ENCODE peak calls at places on chromosome 11, in ten cellular contexts. One of them, this sample, is unnamed.

GRCh38 chr11:19872526-19873135 is 160.0 kb downstream of the NAV2 start:
- DNase-seq in cardiac fibroblast: no peak
- DNase-seq in left ventricle myocardium superior: no peak
- DNase-seq in bronchial epithelial cell: no peak
- DNase-seq in SHP77: peak
- DNase-seq in activated CD4-positive, alpha-beta T cell treated with anti-CD3 and anti-CD28 coated beads for 24 hours: no peak
- DNase-seq in endothelial cell: no peak
- DNase-seq in GM13976: no peak
- DNase-seq in epithelial cell of esophagus: peak
- DNase-seq in activated T-helper 1 cell treated with anti-CD3 and anti-CD28 coated beads, Interleukin-12 subunit alpha, Interleukin-12 subunit beta, Interleukin-2, Interleukin-4 antibody, amounts not matched to agents 30 ng/mL and 10 ng/mL and 1 ng/mL, durations not matched to agents 14 hours and 24 hours and 36 hours: no peak
- DNase-seq in this sample: no peak

GRCh38 chr11:111269146-111269868 is 23.8 kb downstream of the POU2AF2 start:
- DNase-seq in cardiac fibroblast: peak
- DNase-seq in left ventricle myocardium superior: no peak
- DNase-seq in bronchial epithelial cell: no peak
- DNase-seq in SHP77: no peak
- DNase-seq in activated CD4-positive, alpha-beta T cell treated with anti-CD3 and anti-CD28 coated beads for 24 hours: no peak
- DNase-seq in endothelial cell: no peak
- DNase-seq in GM13976: no peak
- DNase-seq in epithelial cell of esophagus: no peak
- DNase-seq in activated T-helper 1 cell treated with anti-CD3 and anti-CD28 coated beads, Interleukin-12 subunit alpha, Interleukin-12 subunit beta, Interleukin-2, Interleukin-4 antibody, amounts not matched to agents 30 ng/mL and 10 ng/mL and 1 ng/mL, durations not matched to agents 14 hours and 24 hours and 36 hours: no peak
- DNase-seq in this sample: no peak

GRCh38 chr11:11857769-11858168 is 16.0 kb downstream of the USP47 start:
- DNase-seq in cardiac fibroblast: no peak
- DNase-seq in left ventricle myocardium superior: no peak
- DNase-seq in bronchial epithelial cell: no peak
- DNase-seq in SHP77: no peak
- DNase-seq in activated CD4-positive, alpha-beta T cell treated with anti-CD3 and anti-CD28 coated beads for 24 hours: no peak
- DNase-seq in endothelial cell: no peak
- DNase-seq in GM13976: no peak
- DNase-seq in epithelial cell of esophagus: no peak
- DNase-seq in activated T-helper 1 cell treated with anti-CD3 and anti-CD28 coated beads, Interleukin-12 subunit alpha, Interleukin-12 subunit beta, Interleukin-2, Interleukin-4 antibody, amounts not matched to agents 30 ng/mL and 10 ng/mL and 1 ng/mL, durations not matched to agents 14 hours and 24 hours and 36 hours: no peak
- DNase-seq in this sample: no peak

GRCh38 chr11:128343870-128344269 is 243.5 kb downstream of the ETS1 start:
- DNase-seq in cardiac fibroblast: no peak
- DNase-seq in left ventricle myocardium superior: no peak
- DNase-seq in bronchial epithelial cell: peak
- DNase-seq in SHP77: no peak
- DNase-seq in activated CD4-positive, alpha-beta T cell treated with anti-CD3 and anti-CD28 coated beads for 24 hours: no peak
- DNase-seq in endothelial cell: no peak
- DNase-seq in GM13976: no peak
- DNase-seq in epithelial cell of esophagus: peak
- DNase-seq in activated T-helper 1 cell treated with anti-CD3 and anti-CD28 coated beads, Interleukin-12 subunit alpha, Interleukin-12 subunit beta, Interleukin-2, Interleukin-4 antibody, amounts not matched to agents 30 ng/mL and 10 ng/mL and 1 ng/mL, durations not matched to agents 14 hours and 24 hours and 36 hours: no peak
- DNase-seq in this sample: no peak

GRCh38 chr11:126978911-126979310 is 21.7 kb downstream of the KIRREL3 start:
- DNase-seq in cardiac fibroblast: no peak
- DNase-seq in left ventricle myocardium superior: no peak
- DNase-seq in bronchial epithelial cell: no peak
- DNase-seq in SHP77: peak
- DNase-seq in activated CD4-positive, alpha-beta T cell treated with anti-CD3 and anti-CD28 coated beads for 24 hours: no peak
- DNase-seq in endothelial cell: no peak
- DNase-seq in GM13976: no peak
- DNase-seq in epithelial cell of esophagus: no peak
- DNase-seq in activated T-helper 1 cell treated with anti-CD3 and anti-CD28 coated beads, Interleukin-12 subunit alpha, Interleukin-12 subunit beta, Interleukin-2, Interleukin-4 antibody, amounts not matched to agents 30 ng/mL and 10 ng/mL and 1 ng/mL, durations not matched to agents 14 hours and 24 hours and 36 hours: no peak
- DNase-seq in this sample: no peak

GRCh38 chr11:67639438-67639859 is at the start of gene TBX10:
- DNase-seq in cardiac fibroblast: no peak
- DNase-seq in left ventricle myocardium superior: no peak
- DNase-seq in bronchial epithelial cell: no peak
- DNase-seq in SHP77: no peak
- DNase-seq in activated CD4-positive, alpha-beta T cell treated with anti-CD3 and anti-CD28 coated beads for 24 hours: no peak
- DNase-seq in endothelial cell: no peak
- DNase-seq in GM13976: no peak
- DNase-seq in epithelial cell of esophagus: no peak
- DNase-seq in activated T-helper 1 cell treated with anti-CD3 and anti-CD28 coated beads, Interleukin-12 subunit alpha, Interleukin-12 subunit beta, Interleukin-2, Interleukin-4 antibody, amounts not matched to agents 30 ng/mL and 10 ng/mL and 1 ng/mL, durations not matched to agents 14 hours and 24 hours and 36 hours: no peak
- DNase-seq in this sample: no peak

GRCh38 chr11:134178275-134178674 is 45.5 kb downstream of the NCAPD3 start:
- DNase-seq in cardiac fibroblast: no peak
- DNase-seq in left ventricle myocardium superior: no peak
- DNase-seq in bronchial epithelial cell: no peak
- DNase-seq in SHP77: no peak
- DNase-seq in activated CD4-positive, alpha-beta T cell treated with anti-CD3 and anti-CD28 coated beads for 24 hours: no peak
- DNase-seq in endothelial cell: no peak
- DNase-seq in GM13976: no peak
- DNase-seq in epithelial cell of esophagus: no peak
- DNase-seq in activated T-helper 1 cell treated with anti-CD3 and anti-CD28 coated beads, Interleukin-12 subunit alpha, Interleukin-12 subunit beta, Interleukin-2, Interleukin-4 antibody, amounts not matched to agents 30 ng/mL and 10 ng/mL and 1 ng/mL, durations not matched to agents 14 hours and 24 hours and 36 hours: no peak
- DNase-seq in this sample: no peak

GRCh38 chr11:19259487-19260345 is 19.0 kb upstream of the E2F8 start:
- DNase-seq in cardiac fibroblast: peak
- DNase-seq in left ventricle myocardium superior: peak
- DNase-seq in bronchial epithelial cell: peak
- DNase-seq in SHP77: no peak
- DNase-seq in activated CD4-positive, alpha-beta T cell treated with anti-CD3 and anti-CD28 coated beads for 24 hours: peak
- DNase-seq in endothelial cell: peak
- DNase-seq in GM13976: peak
- DNase-seq in epithelial cell of esophagus: peak
- DNase-seq in activated T-helper 1 cell treated with anti-CD3 and anti-CD28 coated beads, Interleukin-12 subunit alpha, Interleukin-12 subunit beta, Interleukin-2, Interleukin-4 antibody, amounts not matched to agents 30 ng/mL and 10 ng/mL and 1 ng/mL, durations not matched to agents 14 hours and 24 hours and 36 hours: peak
- DNase-seq in this sample: no peak

GRCh38 chr11:65425105-65425970 is 2.7 kb downstream of the NEAT1 start:
- DNase-seq in cardiac fibroblast: peak
- DNase-seq in left ventricle myocardium superior: no peak
- DNase-seq in bronchial epithelial cell: peak
- DNase-seq in SHP77: no peak
- DNase-seq in activated CD4-positive, alpha-beta T cell treated with anti-CD3 and anti-CD28 coated beads for 24 hours: peak
- DNase-seq in endothelial cell: no peak
- DNase-seq in GM13976: no peak
- DNase-seq in epithelial cell of esophagus: peak
- DNase-seq in activated T-helper 1 cell treated with anti-CD3 and anti-CD28 coated beads, Interleukin-12 subunit alpha, Interleukin-12 subunit beta, Interleukin-2, Interleukin-4 antibody, amounts not matched to agents 30 ng/mL and 10 ng/mL and 1 ng/mL, durations not matched to agents 14 hours and 24 hours and 36 hours: peak
- DNase-seq in this sample: peak

GRCh38 chr11:65060913-65061408 is 2.6 kb upstream of the NAALADL1 start:
- DNase-seq in cardiac fibroblast: peak
- DNase-seq in left ventricle myocardium superior: no peak
- DNase-seq in bronchial epithelial cell: peak
- DNase-seq in SHP77: no peak
- DNase-seq in activated CD4-positive, alpha-beta T cell treated with anti-CD3 and anti-CD28 coated beads for 24 hours: no peak
- DNase-seq in endothelial cell: peak
- DNase-seq in GM13976: no peak
- DNase-seq in epithelial cell of esophagus: peak
- DNase-seq in activated T-helper 1 cell treated with anti-CD3 and anti-CD28 coated beads, Interleukin-12 subunit alpha, Interleukin-12 subunit beta, Interleukin-2, Interleukin-4 antibody, amounts not matched to agents 30 ng/mL and 10 ng/mL and 1 ng/mL, durations not matched to agents 14 hours and 24 hours and 36 hours: no peak
- DNase-seq in this sample: no peak

GRCh38 chr11:9708544-9708943 is 44.7 kb downstream of the SWAP70 start:
- DNase-seq in cardiac fibroblast: peak
- DNase-seq in left ventricle myocardium superior: no peak
- DNase-seq in bronchial epithelial cell: no peak
- DNase-seq in SHP77: no peak
- DNase-seq in activated CD4-positive, alpha-beta T cell treated with anti-CD3 and anti-CD28 coated beads for 24 hours: no peak
- DNase-seq in endothelial cell: no peak
- DNase-seq in GM13976: no peak
- DNase-seq in epithelial cell of esophagus: no peak
- DNase-seq in activated T-helper 1 cell treated with anti-CD3 and anti-CD28 coated beads, Interleukin-12 subunit alpha, Interleukin-12 subunit beta, Interleukin-2, Interleukin-4 antibody, amounts not matched to agents 30 ng/mL and 10 ng/mL and 1 ng/mL, durations not matched to agents 14 hours and 24 hours and 36 hours: no peak
- DNase-seq in this sample: no peak

GRCh38 chr11:130814440-130815073 is 101.7 kb downstream of the SNX19 start:
- DNase-seq in cardiac fibroblast: no peak
- DNase-seq in left ventricle myocardium superior: peak
- DNase-seq in bronchial epithelial cell: no peak
- DNase-seq in SHP77: no peak
- DNase-seq in activated CD4-positive, alpha-beta T cell treated with anti-CD3 and anti-CD28 coated beads for 24 hours: no peak
- DNase-seq in endothelial cell: no peak
- DNase-seq in GM13976: no peak
- DNase-seq in epithelial cell of esophagus: no peak
- DNase-seq in activated T-helper 1 cell treated with anti-CD3 and anti-CD28 coated beads, Interleukin-12 subunit alpha, Interleukin-12 subunit beta, Interleukin-2, Interleukin-4 antibody, amounts not matched to agents 30 ng/mL and 10 ng/mL and 1 ng/mL, durations not matched to agents 14 hours and 24 hours and 36 hours: no peak
- DNase-seq in this sample: no peak

GRCh38 chr11:1943977-1944376 is 3.2 kb upstream of the MRPL23 start:
- DNase-seq in cardiac fibroblast: peak
- DNase-seq in left ventricle myocardium superior: peak
- DNase-seq in bronchial epithelial cell: peak
- DNase-seq in SHP77: no peak
- DNase-seq in activated CD4-positive, alpha-beta T cell treated with anti-CD3 and anti-CD28 coated beads for 24 hours: no peak
- DNase-seq in endothelial cell: no peak
- DNase-seq in GM13976: no peak
- DNase-seq in epithelial cell of esophagus: peak
- DNase-seq in activated T-helper 1 cell treated with anti-CD3 and anti-CD28 coated beads, Interleukin-12 subunit alpha, Interleukin-12 subunit beta, Interleukin-2, Interleukin-4 antibody, amounts not matched to agents 30 ng/mL and 10 ng/mL and 1 ng/mL, durations not matched to agents 14 hours and 24 hours and 36 hours: no peak
- DNase-seq in this sample: no peak

GRCh38 chr11:36492724-36493304 is 17.3 kb downstream of the TRAF6 start:
- DNase-seq in cardiac fibroblast: peak
- DNase-seq in left ventricle myocardium superior: no peak
- DNase-seq in bronchial epithelial cell: peak
- DNase-seq in SHP77: peak
- DNase-seq in activated CD4-positive, alpha-beta T cell treated with anti-CD3 and anti-CD28 coated beads for 24 hours: no peak
- DNase-seq in endothelial cell: peak
- DNase-seq in GM13976: peak
- DNase-seq in epithelial cell of esophagus: peak
- DNase-seq in activated T-helper 1 cell treated with anti-CD3 and anti-CD28 coated beads, Interleukin-12 subunit alpha, Interleukin-12 subunit beta, Interleukin-2, Interleukin-4 antibody, amounts not matched to agents 30 ng/mL and 10 ng/mL and 1 ng/mL, durations not matched to agents 14 hours and 24 hours and 36 hours: no peak
- DNase-seq in this sample: no peak

GRCh38 chr11:73651252-73651651 is 4.9 kb downstream of the PLEKHB1 start:
- DNase-seq in cardiac fibroblast: no peak
- DNase-seq in left ventricle myocardium superior: no peak
- DNase-seq in bronchial epithelial cell: no peak
- DNase-seq in SHP77: no peak
- DNase-seq in activated CD4-positive, alpha-beta T cell treated with anti-CD3 and anti-CD28 coated beads for 24 hours: no peak
- DNase-seq in endothelial cell: no peak
- DNase-seq in GM13976: no peak
- DNase-seq in epithelial cell of esophagus: no peak
- DNase-seq in activated T-helper 1 cell treated with anti-CD3 and anti-CD28 coated beads, Interleukin-12 subunit alpha, Interleukin-12 subunit beta, Interleukin-2, Interleukin-4 antibody, amounts not matched to agents 30 ng/mL and 10 ng/mL and 1 ng/mL, durations not matched to agents 14 hours and 24 hours and 36 hours: no peak
- DNase-seq in this sample: no peak

GRCh38 chr11:63132985-63133775 is 10.8 kb downstream of the SLC22A24 start:
- DNase-seq in cardiac fibroblast: no peak
- DNase-seq in left ventricle myocardium superior: no peak
- DNase-seq in bronchial epithelial cell: no peak
- DNase-seq in SHP77: no peak
- DNase-seq in activated CD4-positive, alpha-beta T cell treated with anti-CD3 and anti-CD28 coated beads for 24 hours: no peak
- DNase-seq in endothelial cell: no peak
- DNase-seq in GM13976: no peak
- DNase-seq in epithelial cell of esophagus: no peak
- DNase-seq in activated T-helper 1 cell treated with anti-CD3 and anti-CD28 coated beads, Interleukin-12 subunit alpha, Interleukin-12 subunit beta, Interleukin-2, Interleukin-4 antibody, amounts not matched to agents 30 ng/mL and 10 ng/mL and 1 ng/mL, durations not matched to agents 14 hours and 24 hours and 36 hours: no peak
- DNase-seq in this sample: no peak

GRCh38 chr11:22680628-22681027 is 14.2 kb downstream of the GAS2 start:
- DNase-seq in cardiac fibroblast: no peak
- DNase-seq in left ventricle myocardium superior: no peak
- DNase-seq in bronchial epithelial cell: no peak
- DNase-seq in SHP77: no peak
- DNase-seq in activated CD4-positive, alpha-beta T cell treated with anti-CD3 and anti-CD28 coated beads for 24 hours: no peak
- DNase-seq in endothelial cell: no peak
- DNase-seq in GM13976: no peak
- DNase-seq in epithelial cell of esophagus: no peak
- DNase-seq in activated T-helper 1 cell treated with anti-CD3 and anti-CD28 coated beads, Interleukin-12 subunit alpha, Interleukin-12 subunit beta, Interleukin-2, Interleukin-4 antibody, amounts not matched to agents 30 ng/mL and 10 ng/mL and 1 ng/mL, durations not matched to agents 14 hours and 24 hours and 36 hours: no peak
- DNase-seq in this sample: no peak

GRCh38 chr11:43269229-43269928 is 42.4 kb upstream of the API5 start:
- DNase-seq in cardiac fibroblast: no peak
- DNase-seq in left ventricle myocardium superior: peak
- DNase-seq in bronchial epithelial cell: no peak
- DNase-seq in SHP77: peak
- DNase-seq in activated CD4-positive, alpha-beta T cell treated with anti-CD3 and anti-CD28 coated beads for 24 hours: no peak
- DNase-seq in endothelial cell: no peak
- DNase-seq in GM13976: no peak
- DNase-seq in epithelial cell of esophagus: no peak
- DNase-seq in activated T-helper 1 cell treated with anti-CD3 and anti-CD28 coated beads, Interleukin-12 subunit alpha, Interleukin-12 subunit beta, Interleukin-2, Interleukin-4 antibody, amounts not matched to agents 30 ng/mL and 10 ng/mL and 1 ng/mL, durations not matched to agents 14 hours and 24 hours and 36 hours: no peak
- DNase-seq in this sample: no peak

GRCh38 chr11:64230985-64231365 is 627 bp downstream of the DNAJC4 start:
- DNase-seq in cardiac fibroblast: no peak
- DNase-seq in left ventricle myocardium superior: no peak
- DNase-seq in bronchial epithelial cell: no peak
- DNase-seq in SHP77: no peak
- DNase-seq in activated CD4-positive, alpha-beta T cell treated with anti-CD3 and anti-CD28 coated beads for 24 hours: no peak
- DNase-seq in endothelial cell: no peak
- DNase-seq in GM13976: no peak
- DNase-seq in epithelial cell of esophagus: no peak
- DNase-seq in activated T-helper 1 cell treated with anti-CD3 and anti-CD28 coated beads, Interleukin-12 subunit alpha, Interleukin-12 subunit beta, Interleukin-2, Interleukin-4 antibody, amounts not matched to agents 30 ng/mL and 10 ng/mL and 1 ng/mL, durations not matched to agents 14 hours and 24 hours and 36 hours: no peak
- DNase-seq in this sample: no peak

GRCh38 chr11:119538748-119539147 is 115.8 kb upstream of the THY1 start:
- DNase-seq in cardiac fibroblast: peak
- DNase-seq in left ventricle myocardium superior: no peak
- DNase-seq in bronchial epithelial cell: peak
- DNase-seq in SHP77: no peak
- DNase-seq in activated CD4-positive, alpha-beta T cell treated with anti-CD3 and anti-CD28 coated beads for 24 hours: no peak
- DNase-seq in endothelial cell: no peak
- DNase-seq in GM13976: no peak
- DNase-seq in epithelial cell of esophagus: peak
- DNase-seq in activated T-helper 1 cell treated with anti-CD3 and anti-CD28 coated beads, Interleukin-12 subunit alpha, Interleukin-12 subunit beta, Interleukin-2, Interleukin-4 antibody, amounts not matched to agents 30 ng/mL and 10 ng/mL and 1 ng/mL, durations not matched to agents 14 hours and 24 hours and 36 hours: no peak
- DNase-seq in this sample: peak

GRCh38 chr11:2531277-2531986 is 86.6 kb downstream of the KCNQ1 start:
- DNase-seq in cardiac fibroblast: peak
- DNase-seq in left ventricle myocardium superior: peak
- DNase-seq in bronchial epithelial cell: peak
- DNase-seq in SHP77: no peak
- DNase-seq in activated CD4-positive, alpha-beta T cell treated with anti-CD3 and anti-CD28 coated beads for 24 hours: peak
- DNase-seq in endothelial cell: peak
- DNase-seq in GM13976: peak
- DNase-seq in epithelial cell of esophagus: peak
- DNase-seq in activated T-helper 1 cell treated with anti-CD3 and anti-CD28 coated beads, Interleukin-12 subunit alpha, Interleukin-12 subunit beta, Interleukin-2, Interleukin-4 antibody, amounts not matched to agents 30 ng/mL and 10 ng/mL and 1 ng/mL, durations not matched to agents 14 hours and 24 hours and 36 hours: peak
- DNase-seq in this sample: no peak

GRCh38 chr11:109298865-109299264 is 123.1 kb upstream of the C11orf87 start:
- DNase-seq in cardiac fibroblast: no peak
- DNase-seq in left ventricle myocardium superior: no peak
- DNase-seq in bronchial epithelial cell: no peak
- DNase-seq in SHP77: no peak
- DNase-seq in activated CD4-positive, alpha-beta T cell treated with anti-CD3 and anti-CD28 coated beads for 24 hours: no peak
- DNase-seq in endothelial cell: no peak
- DNase-seq in GM13976: no peak
- DNase-seq in epithelial cell of esophagus: no peak
- DNase-seq in activated T-helper 1 cell treated with anti-CD3 and anti-CD28 coated beads, Interleukin-12 subunit alpha, Interleukin-12 subunit beta, Interleukin-2, Interleukin-4 antibody, amounts not matched to agents 30 ng/mL and 10 ng/mL and 1 ng/mL, durations not matched to agents 14 hours and 24 hours and 36 hours: no peak
- DNase-seq in this sample: no peak

GRCh38 chr11:129895126-129896041 is at the start of gene NFRKB:
- DNase-seq in cardiac fibroblast: peak
- DNase-seq in left ventricle myocardium superior: peak
- DNase-seq in bronchial epithelial cell: peak
- DNase-seq in SHP77: peak
- DNase-seq in activated CD4-positive, alpha-beta T cell treated with anti-CD3 and anti-CD28 coated beads for 24 hours: peak
- DNase-seq in endothelial cell: peak
- DNase-seq in GM13976: peak
- DNase-seq in epithelial cell of esophagus: peak
- DNase-seq in activated T-helper 1 cell treated with anti-CD3 and anti-CD28 coated beads, Interleukin-12 subunit alpha, Interleukin-12 subunit beta, Interleukin-2, Interleukin-4 antibody, amounts not matched to agents 30 ng/mL and 10 ng/mL and 1 ng/mL, durations not matched to agents 14 hours and 24 hours and 36 hours: peak
- DNase-seq in this sample: no peak

GRCh38 chr11:1931326-1931725 is 11.8 kb downstream of the TNNT3 start:
- DNase-seq in cardiac fibroblast: peak
- DNase-seq in left ventricle myocardium superior: peak
- DNase-seq in bronchial epithelial cell: peak
- DNase-seq in SHP77: no peak
- DNase-seq in activated CD4-positive, alpha-beta T cell treated with anti-CD3 and anti-CD28 coated beads for 24 hours: no peak
- DNase-seq in endothelial cell: no peak
- DNase-seq in GM13976: no peak
- DNase-seq in epithelial cell of esophagus: peak
- DNase-seq in activated T-helper 1 cell treated with anti-CD3 and anti-CD28 coated beads, Interleukin-12 subunit alpha, Interleukin-12 subunit beta, Interleukin-2, Interleukin-4 antibody, amounts not matched to agents 30 ng/mL and 10 ng/mL and 1 ng/mL, durations not matched to agents 14 hours and 24 hours and 36 hours: no peak
- DNase-seq in this sample: no peak

GRCh38 chr11:73508243-73509176 is 89.4 kb downstream of the FAM168A start:
- DNase-seq in cardiac fibroblast: no peak
- DNase-seq in left ventricle myocardium superior: no peak
- DNase-seq in bronchial epithelial cell: no peak
- DNase-seq in SHP77: no peak
- DNase-seq in activated CD4-positive, alpha-beta T cell treated with anti-CD3 and anti-CD28 coated beads for 24 hours: no peak
- DNase-seq in endothelial cell: no peak
- DNase-seq in GM13976: no peak
- DNase-seq in epithelial cell of esophagus: no peak
- DNase-seq in activated T-helper 1 cell treated with anti-CD3 and anti-CD28 coated beads, Interleukin-12 subunit alpha, Interleukin-12 subunit beta, Interleukin-2, Interleukin-4 antibody, amounts not matched to agents 30 ng/mL and 10 ng/mL and 1 ng/mL, durations not matched to agents 14 hours and 24 hours and 36 hours: no peak
- DNase-seq in this sample: no peak

GRCh38 chr11:96102664-96103068 is 178.8 kb upstream of the MTMR2 start:
- DNase-seq in cardiac fibroblast: peak
- DNase-seq in left ventricle myocardium superior: no peak
- DNase-seq in bronchial epithelial cell: no peak
- DNase-seq in SHP77: no peak
- DNase-seq in activated CD4-positive, alpha-beta T cell treated with anti-CD3 and anti-CD28 coated beads for 24 hours: no peak
- DNase-seq in endothelial cell: no peak
- DNase-seq in GM13976: no peak
- DNase-seq in epithelial cell of esophagus: no peak
- DNase-seq in activated T-helper 1 cell treated with anti-CD3 and anti-CD28 coated beads, Interleukin-12 subunit alpha, Interleukin-12 subunit beta, Interleukin-2, Interleukin-4 antibody, amounts not matched to agents 30 ng/mL and 10 ng/mL and 1 ng/mL, durations not matched to agents 14 hours and 24 hours and 36 hours: no peak
- DNase-seq in this sample: peak

GRCh38 chr11:18490319-18490718 is 34.7 kb downstream of the LDHAL6A start:
- DNase-seq in cardiac fibroblast: no peak
- DNase-seq in left ventricle myocardium superior: no peak
- DNase-seq in bronchial epithelial cell: peak
- DNase-seq in SHP77: no peak
- DNase-seq in activated CD4-positive, alpha-beta T cell treated with anti-CD3 and anti-CD28 coated beads for 24 hours: no peak
- DNase-seq in endothelial cell: no peak
- DNase-seq in GM13976: no peak
- DNase-seq in epithelial cell of esophagus: peak
- DNase-seq in activated T-helper 1 cell treated with anti-CD3 and anti-CD28 coated beads, Interleukin-12 subunit alpha, Interleukin-12 subunit beta, Interleukin-2, Interleukin-4 antibody, amounts not matched to agents 30 ng/mL and 10 ng/mL and 1 ng/mL, durations not matched to agents 14 hours and 24 hours and 36 hours: no peak
- DNase-seq in this sample: peak

GRCh38 chr11:46370253-46370652 is 11.2 kb upstream of the MDK start:
- DNase-seq in cardiac fibroblast: no peak
- DNase-seq in left ventricle myocardium superior: no peak
- DNase-seq in bronchial epithelial cell: no peak
- DNase-seq in SHP77: no peak
- DNase-seq in activated CD4-positive, alpha-beta T cell treated with anti-CD3 and anti-CD28 coated beads for 24 hours: no peak
- DNase-seq in endothelial cell: no peak
- DNase-seq in GM13976: no peak
- DNase-seq in epithelial cell of esophagus: no peak
- DNase-seq in activated T-helper 1 cell treated with anti-CD3 and anti-CD28 coated beads, Interleukin-12 subunit alpha, Interleukin-12 subunit beta, Interleukin-2, Interleukin-4 antibody, amounts not matched to agents 30 ng/mL and 10 ng/mL and 1 ng/mL, durations not matched to agents 14 hours and 24 hours and 36 hours: no peak
- DNase-seq in this sample: no peak